ENCODE peak calls at places on chromosome 20, in seven cellular contexts. A is activated gamma-delta T cell; K is pons; I is B cell; C is sciatic nerve; P is naive thymus-derived CD8-positive, alpha-beta T cell; W is T-helper 9 cell. V is an unnamed sample.
A peak's percentile ranks its signal among the peaks of the same experiment; 100 is the strongest.

GRCh38 chr20:58297394-58297793 is 12.1 kb upstream of the RAB22A start:
- DNase-seq in W (no peak), I (no peak), K (no peak), A (no peak), P (no peak), C (no peak), V (no peak)

GRCh38 chr20:56957737-56958553 is 308.5 kb downstream of the BMP7 start:
- DNase-seq in I (no peak), P (no peak), C (no peak), A (no peak), W (no peak), K (no peak), V (peak; percentile 84)

GRCh38 chr20:46549188-46549967 is 1.1 kb downstream of the OCSTAMP start:
- DNase-seq in I (no peak), W (no peak), P (no peak), K (no peak), A (no peak), C (no peak), V (no peak)

GRCh38 chr20:24117386-24117785 is 128.8 kb upstream of the GGTLC1 start:
- DNase-seq in C (no peak), A (no peak), P (no peak), K (no peak), I (no peak), W (no peak), V (no peak)

GRCh38 chr20:63682384-63683139 is 13.9 kb upstream of the TNFRSF6B start:
- DNase-seq in K (no peak), A (no peak), I (no peak), W (no peak), C (no peak), P (no peak), V (no peak)

GRCh38 chr20:32797160-32797468 is 22.6 kb upstream of the MAPRE1 start:
- DNase-seq in I (no peak), K (no peak), C (no peak), P (no peak), W (no peak), A (no peak), V (no peak)

GRCh38 chr20:5495939-5496338 is 179.2 kb upstream of the PROKR2 start:
- DNase-seq in P (no peak), C (no peak), W (no peak), A (no peak), K (no peak), I (no peak), V (no peak)

GRCh38 chr20:53001502-53002301 is 29.5 kb downstream of the TSHZ2 start:
- DNase-seq in I (peak; percentile 36), C (no peak), P (peak; percentile 69), K (no peak), W (no peak), A (no peak), V (no peak)

GRCh38 chr20:64244281-64244805 is 11.2 kb upstream of the PCMTD2 start:
- DNase-seq in W (no peak), K (no peak), P (no peak), I (no peak), A (no peak), C (peak; percentile 41), V (peak; percentile 21)